ENCODE peak calls at places on chromosomes 5 and 9, in four cellular contexts. X is IMR-90, G is endothelial cell of umbilical vein, O is GM12878. P is an unnamed sample.

GRCh38 chr5:149938272-149938671 is 6.3 kb downstream of the PDE6A start:
- DNase-seq in X (peak; percentile 50), G (peak; percentile 88), O (no peak), P (no peak)

GRCh38 chr9:33044677-33045282 is 19.7 kb downstream of the DNAJA1 start:
- DNase-seq in X (no peak), G (no peak), O (no peak), P (no peak)

GRCh38 chr5:149242339-149242738 is 29.3 kb upstream of the AFAP1L1 start:
- DNase-seq in X (no peak), G (no peak), O (no peak), P (no peak)

GRCh38 chr9:137255448-137256114 is 454 bp downstream of the NELFB start:
- DNase-seq in X (no peak), G (peak; percentile 38), O (no peak), P (no peak)

GRCh38 chr5:39755452-39755851 is 330.7 kb upstream of the DAB2 start:
- DNase-seq in X (peak; percentile 26), G (no peak), O (no peak), P (no peak)

GRCh38 chr9:2568689-2569088 is 52.9 kb upstream of the VLDLR start:
- DNase-seq in X (no peak), G (no peak), O (no peak), P (no peak)

GRCh38 chr9:135166566-135166965 is 79.1 kb downstream of the OLFM1 start:
- DNase-seq in X (no peak), G (no peak), O (no peak), P (peak; percentile 23)

GRCh38 chr5:179301376-179301775 is 43.9 kb downstream of the ADAMTS2 start:
- DNase-seq in X (no peak), G (no peak), O (no peak), P (no peak)

GRCh38 chr5:142725231-142726187 is 39.6 kb upstream of the FGF1 start:
- DNase-seq in X (no peak), G (no peak), O (no peak), P (no peak)

GRCh38 chr9:75685059-75685458 is 205.4 kb upstream of the PCSK5 start:
- DNase-seq in X (no peak), G (no peak), O (no peak), P (no peak)

GRCh38 chr9:89743216-89743575 is 138.4 kb downstream of the GADD45G start:
- DNase-seq in X (no peak), G (no peak), O (peak; percentile 36), P (no peak)

GRCh38 chr9:549425-549997 is 292.0 kb upstream of the DMRT1 start:
- DNase-seq in X (no peak), G (no peak), O (no peak), P (no peak)

GRCh38 chr5:128378196-128378595 is 159.8 kb downstream of the FBN2 start:
- DNase-seq in X (peak; percentile 28), G (no peak), O (no peak), P (no peak)

GRCh38 chr9:101995231-101995630 is 256.8 kb upstream of the GRIN3A start:
- DNase-seq in X (no peak), G (no peak), O (no peak), P (no peak)

GRCh38 chr5:31630931-31631330 is 8.0 kb upstream of the PDZD2 start:
- DNase-seq in X (no peak), G (no peak), O (no peak), P (no peak)

GRCh38 chr5:82287625-82288024 is 9.5 kb upstream of the RPS23 start:
- DNase-seq in X (no peak), G (no peak), O (no peak), P (no peak)

GRCh38 chr9:116937361-116937760 is 250.3 kb downstream of the TRIM32 start:
- DNase-seq in X (peak; percentile 71), G (no peak), O (no peak), P (no peak)

GRCh38 chr9:133823189-133824105 is 85.3 kb upstream of the SARDH start:
- DNase-seq in X (no peak), G (no peak), O (peak; percentile 57), P (no peak)

GRCh38 chr5:113606298-113607134 is 93.0 kb downstream of the YTHDC2 start:
- DNase-seq in X (peak; percentile 56), G (peak; percentile 82), O (peak; percentile 7), P (peak; percentile 55)

GRCh38 chr9:68844623-68845612 is 139.9 kb downstream of the PIP5K1B start:
- DNase-seq in X (peak; percentile 8), G (peak; percentile 15), O (no peak), P (peak; percentile 47)

GRCh38 chr5:65262094-65262493 is 219.6 kb downstream of the ADAMTS6 start:
- DNase-seq in X (no peak), G (peak; percentile 77), O (no peak), P (no peak)

GRCh38 chr5:177470759-177471536 is 2.5 kb downstream of the DBN1 start:
- DNase-seq in X (no peak), G (no peak), O (no peak), P (no peak)

GRCh38 chr5:27038476-27038875 is at the start of gene CDH9:
- DNase-seq in X (no peak), G (no peak), O (no peak), P (no peak)

GRCh38 chr5:142874537-142874936 is 104.4 kb downstream of the ARHGAP26 start:
- DNase-seq in X (no peak), G (peak; percentile 96), O (no peak), P (no peak)

GRCh38 chr9:131999692-132000551 is 79.7 kb downstream of the MED27 start:
- DNase-seq in X (peak; percentile 91), G (peak; percentile 48), O (peak; percentile 36), P (peak; percentile 15)

GRCh38 chr9:115234094-115234493 is 116.1 kb upstream of the TNC start:
- DNase-seq in X (peak; percentile 91), G (no peak), O (no peak), P (no peak)

DNA sequence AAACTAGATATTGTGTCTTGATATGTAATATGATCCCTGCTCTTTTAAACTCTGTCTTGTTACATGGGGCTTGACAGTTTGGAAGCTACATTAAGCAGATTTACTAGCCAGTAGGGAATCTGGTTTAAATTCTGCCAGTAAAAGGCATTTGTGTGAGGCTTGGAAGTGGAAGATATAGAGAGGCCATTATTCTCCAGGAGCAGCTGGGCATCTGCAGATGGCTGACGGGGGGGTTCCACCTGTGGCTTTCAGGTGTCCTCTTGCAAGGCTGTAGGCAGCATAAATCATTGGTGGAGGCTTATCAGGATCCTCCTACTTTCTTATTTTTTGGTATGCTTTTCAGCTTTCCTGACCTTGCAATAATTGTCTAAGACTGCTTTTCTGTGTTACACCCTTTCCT is 179.1 kb upstream of the FBXL7 start:
- DNase-seq in X (no peak), G (no peak), O (no peak), P (no peak)
- TF ChIP-seq FOS in X (no peak), G (no peak), O (no peak), P (no peak)

DNA sequence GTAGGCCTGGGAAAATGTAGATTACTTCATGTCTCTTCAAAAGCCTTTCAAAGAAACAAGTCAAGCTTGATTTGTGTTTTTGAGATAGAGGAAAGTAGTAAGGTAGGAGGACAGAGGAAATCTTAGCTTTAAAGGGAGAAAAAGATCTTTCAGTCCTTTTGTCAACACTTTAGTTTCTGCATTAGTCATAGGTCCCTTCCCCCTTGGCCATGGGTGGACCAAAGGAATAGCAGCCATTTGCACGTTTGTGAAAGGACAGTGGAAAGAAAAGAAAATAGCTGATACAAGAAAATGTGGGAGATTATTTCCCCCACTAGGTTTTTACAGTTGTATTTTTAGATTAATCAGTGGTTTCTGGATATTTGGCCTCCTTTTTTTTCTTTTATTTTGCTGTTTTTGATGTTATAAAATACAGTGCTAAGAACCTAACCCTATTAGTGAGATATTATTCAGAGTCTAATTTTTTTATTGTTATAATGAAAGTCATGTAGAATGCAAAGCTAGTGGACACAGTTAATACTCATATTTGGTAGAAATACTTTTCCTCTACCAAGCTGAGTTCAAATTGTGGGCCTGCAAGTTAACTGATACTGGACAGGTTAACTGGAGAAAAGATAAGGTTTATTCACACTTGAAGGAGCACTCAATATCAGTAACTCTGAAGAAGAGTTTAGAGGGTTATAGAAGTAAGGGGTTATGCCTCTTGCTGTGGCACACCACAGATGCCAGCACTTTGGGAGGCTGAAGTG is 121.7 kb upstream of the GRHPR start:
- DNase-seq in X (peak; percentile 49), G (peak; percentile 25), O (no peak), P (no peak)
- TF ChIP-seq FOS in X (no peak), G (peak; percentile 46), O (no peak), P (no peak)

GRCh38 chr5:140371356-140372151 is 11.6 kb downstream of the SLC4A9 start:
- DNase-seq in X (no peak), G (no peak), O (no peak), P (no peak)

GRCh38 chr5:140367631-140368013 is 7.6 kb downstream of the SLC4A9 start:
- DNase-seq in X (no peak), G (no peak), O (no peak), P (no peak)

GRCh38 chr5:140372971-140373487 is 13.0 kb downstream of the SLC4A9 start:
- DNase-seq in X (peak; percentile 69), G (peak; percentile 88), O (no peak), P (peak; percentile 75)
- TF ChIP-seq FOS in X (no peak), G (no peak), O (no peak), P (no peak)

DNA sequence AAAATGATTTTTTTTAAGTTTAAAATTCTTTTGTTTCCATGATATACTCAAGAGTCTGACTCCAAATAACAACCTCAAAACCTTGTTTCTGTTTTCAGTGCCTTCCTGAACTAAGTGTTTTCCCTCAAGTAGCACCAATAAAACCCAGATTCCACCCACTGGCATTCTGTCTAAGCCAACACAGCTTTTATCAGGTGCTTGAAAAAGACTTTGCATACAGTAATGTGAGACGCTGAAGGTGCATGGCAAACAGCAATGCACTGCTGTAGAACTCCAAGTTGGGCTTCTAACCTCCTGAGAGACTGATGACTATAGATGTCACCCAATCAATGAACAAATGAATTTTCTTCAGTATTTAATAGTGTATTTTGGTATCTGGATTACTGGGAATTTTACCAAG is 95.7 kb downstream of the NFIB start:
- DNase-seq in X (no peak), G (no peak), O (no peak), P (no peak)
- TF ChIP-seq FOS in X (no peak), G (no peak), O (no peak), P (no peak)

DNA sequence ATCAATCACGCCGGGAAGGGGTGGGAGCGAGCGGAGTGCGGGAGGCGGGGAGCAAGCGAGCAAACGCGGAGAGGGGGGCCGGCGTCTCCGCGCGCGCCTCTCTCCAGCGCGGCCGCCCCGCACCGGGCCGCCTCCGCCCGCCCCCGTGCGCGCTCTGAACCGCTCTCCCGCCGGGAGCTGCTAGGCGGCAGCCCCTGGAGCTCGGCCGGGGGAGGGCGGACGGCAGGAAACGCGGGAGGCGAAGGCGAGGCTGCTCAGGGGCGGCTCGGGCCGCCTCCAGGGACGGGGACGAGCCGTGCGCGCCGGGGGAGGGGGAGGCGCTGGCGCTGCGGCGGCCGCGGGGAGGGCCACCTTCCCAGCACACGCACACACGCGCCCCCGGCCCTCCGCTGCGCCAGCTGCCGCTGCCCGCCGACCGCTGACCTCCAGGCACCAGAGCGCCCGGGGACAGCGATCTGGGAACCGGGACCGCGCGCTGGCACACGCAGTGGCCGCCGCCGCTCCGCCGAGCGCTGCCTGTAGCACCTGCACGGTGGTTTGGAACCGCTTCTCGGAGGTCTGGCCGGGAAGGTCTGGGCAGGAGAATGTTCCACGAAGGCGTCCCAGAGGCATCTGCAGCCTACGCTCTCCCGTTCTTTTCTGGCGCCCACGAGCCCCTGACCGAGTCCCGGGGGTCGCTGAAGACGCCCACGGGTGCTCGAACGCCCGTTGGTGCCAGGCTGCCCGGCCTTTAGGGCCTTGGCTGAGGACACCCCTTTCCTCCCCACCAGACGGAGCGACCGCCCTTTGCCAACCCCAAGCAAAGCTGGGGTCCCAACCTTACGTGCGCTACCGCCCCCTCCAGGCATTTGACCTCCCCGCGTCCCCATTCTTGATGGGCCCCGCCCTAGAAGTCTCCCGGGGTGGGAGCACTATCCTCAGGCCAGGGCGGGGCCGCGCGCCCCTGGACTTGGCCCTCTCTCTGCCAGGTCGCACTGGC is at the start of gene GABBR2:
- DNase-seq in X (peak; percentile 4), G (peak; percentile 4), O (no peak), P (peak; percentile 62)
- TF ChIP-seq FOS in X (no peak), G (no peak), O (no peak), P (no peak)